ENCODE peak calls at places on chromosomes 6 and 20, in eight cellular contexts. One of them, this sample, is unnamed.

GRCh38 chr20:51758978-51759544 is 9.1 kb downstream of the ATP9A start:
- DNase-seq in bronchial epithelial cell: no peak
- DNase-seq in tibial artery: no peak
- DNase-seq in IMR-90: no peak
- DNase-seq in GM06990: no peak
- DNase-seq in lower leg skin: no peak
- DNase-seq in HepG2: peak; percentile 87
- DNase-seq in ascending aorta: peak; percentile 70
- DNase-seq in this sample: no peak

GRCh38 chr6:22642254-22642653 is 72.9 kb downstream of the HDGFL1 start:
- DNase-seq in lower leg skin: no peak
- DNase-seq in bronchial epithelial cell: no peak
- DNase-seq in ascending aorta: no peak
- DNase-seq in IMR-90: peak; percentile 76
- DNase-seq in HepG2: no peak
- DNase-seq in tibial artery: no peak
- DNase-seq in GM06990: no peak
- DNase-seq in this sample: no peak

GRCh38 chr6:109738200-109738599 is 47.1 kb downstream of the FIG4 start:
- DNase-seq in HepG2: no peak
- DNase-seq in bronchial epithelial cell: no peak
- DNase-seq in lower leg skin: no peak
- DNase-seq in GM06990: no peak
- DNase-seq in tibial artery: no peak
- DNase-seq in ascending aorta: no peak
- DNase-seq in IMR-90: peak; percentile 30
- DNase-seq in this sample: no peak

GRCh38 chr6:101830501-101831031 is 437.1 kb downstream of the GRIK2 start:
- DNase-seq in bronchial epithelial cell: peak; percentile 22
- DNase-seq in tibial artery: no peak
- DNase-seq in HepG2: no peak
- DNase-seq in IMR-90: peak; percentile 24
- DNase-seq in GM06990: no peak
- DNase-seq in lower leg skin: no peak
- DNase-seq in ascending aorta: no peak
- DNase-seq in this sample: peak; percentile 35

GRCh38 chr6:169424149-169424804 is 170.6 kb upstream of the THBS2 start:
- DNase-seq in tibial artery: no peak
- DNase-seq in ascending aorta: no peak
- DNase-seq in GM06990: no peak
- DNase-seq in lower leg skin: no peak
- DNase-seq in IMR-90: no peak
- DNase-seq in bronchial epithelial cell: no peak
- DNase-seq in HepG2: no peak
- DNase-seq in this sample: no peak

GRCh38 chr6:46378882-46379405 is 112.3 kb downstream of the RCAN2 start:
- DNase-seq in GM06990: no peak
- DNase-seq in lower leg skin: no peak
- DNase-seq in ascending aorta: no peak
- DNase-seq in bronchial epithelial cell: no peak
- DNase-seq in IMR-90: no peak
- DNase-seq in tibial artery: no peak
- DNase-seq in HepG2: peak; percentile 26
- DNase-seq in this sample: no peak

GRCh38 chr6:36227379-36228344 is 31.1 kb downstream of the BRPF3 start:
- DNase-seq in bronchial epithelial cell: peak; percentile 91
- DNase-seq in HepG2: no peak
- DNase-seq in ascending aorta: no peak
- DNase-seq in GM06990: no peak
- DNase-seq in IMR-90: no peak
- DNase-seq in lower leg skin: no peak
- DNase-seq in tibial artery: no peak
- DNase-seq in this sample: no peak

GRCh38 chr6:30719356-30719755 is 796 bp upstream of the TUBB start:
- DNase-seq in IMR-90: no peak
- DNase-seq in GM06990: no peak
- DNase-seq in bronchial epithelial cell: no peak
- DNase-seq in tibial artery: no peak
- DNase-seq in lower leg skin: no peak
- DNase-seq in ascending aorta: no peak
- DNase-seq in HepG2: no peak
- DNase-seq in this sample: no peak

GRCh38 chr20:61534346-61534745 is 282.3 kb downstream of the CDH4 start:
- DNase-seq in ascending aorta: no peak
- DNase-seq in HepG2: no peak
- DNase-seq in lower leg skin: no peak
- DNase-seq in GM06990: no peak
- DNase-seq in IMR-90: no peak
- DNase-seq in tibial artery: no peak
- DNase-seq in bronchial epithelial cell: no peak
- DNase-seq in this sample: no peak

GRCh38 chr20:6038256-6038655 is 15.6 kb downstream of the LRRN4 start:
- DNase-seq in HepG2: no peak
- DNase-seq in ascending aorta: no peak
- DNase-seq in lower leg skin: no peak
- DNase-seq in bronchial epithelial cell: no peak
- DNase-seq in GM06990: no peak
- DNase-seq in tibial artery: no peak
- DNase-seq in IMR-90: no peak
- DNase-seq in this sample: no peak

GRCh38 chr6:163398796-163399195 is 15.7 kb upstream of the QKI start:
- DNase-seq in lower leg skin: peak; percentile 54
- DNase-seq in bronchial epithelial cell: no peak
- DNase-seq in GM06990: no peak
- DNase-seq in ascending aorta: peak; percentile 71
- DNase-seq in IMR-90: no peak
- DNase-seq in tibial artery: peak; percentile 66
- DNase-seq in HepG2: no peak
- DNase-seq in this sample: no peak

GRCh38 chr6:53095716-53096115 is 30.5 kb downstream of the FBXO9 start:
- DNase-seq in IMR-90: peak; percentile 64
- DNase-seq in GM06990: no peak
- DNase-seq in bronchial epithelial cell: no peak
- DNase-seq in HepG2: no peak
- DNase-seq in tibial artery: no peak
- DNase-seq in lower leg skin: no peak
- DNase-seq in ascending aorta: no peak
- DNase-seq in this sample: peak; percentile 5

GRCh38 chr6:48110436-48111142 is 408 bp downstream of the PTCHD4 start:
- DNase-seq in bronchial epithelial cell: no peak
- DNase-seq in ascending aorta: no peak
- DNase-seq in GM06990: no peak
- DNase-seq in lower leg skin: no peak
- DNase-seq in IMR-90: no peak
- DNase-seq in tibial artery: no peak
- DNase-seq in HepG2: no peak
- DNase-seq in this sample: peak; percentile 7

GRCh38 chr6:12296255-12296573 is 6.1 kb downstream of the EDN1 start:
- DNase-seq in bronchial epithelial cell: peak; percentile 86
- DNase-seq in ascending aorta: peak; percentile 85
- DNase-seq in HepG2: peak; percentile 73
- DNase-seq in tibial artery: peak; percentile 44
- DNase-seq in IMR-90: peak; percentile 83
- DNase-seq in GM06990: no peak
- DNase-seq in lower leg skin: peak; percentile 33
- DNase-seq in this sample: peak; percentile 94

GRCh38 chr6:29631209-29631810 is 1.7 kb downstream of the GABBR1 start:
- DNase-seq in lower leg skin: no peak
- DNase-seq in GM06990: no peak
- DNase-seq in bronchial epithelial cell: no peak
- DNase-seq in tibial artery: no peak
- DNase-seq in IMR-90: peak; percentile 34
- DNase-seq in HepG2: no peak
- DNase-seq in ascending aorta: no peak
- DNase-seq in this sample: no peak
- H3K4me3 ChIP-seq in lower leg skin: no peak overlapping the region
- H3K4me3 ChIP-seq in GM06990: no peak overlapping the region
- H3K4me3 ChIP-seq in bronchial epithelial cell: no peak overlapping the region
- H3K4me3 ChIP-seq in tibial artery: no peak overlapping the region
- H3K4me3 ChIP-seq in IMR-90: peak overlapping the region; percentile 20
- H3K4me3 ChIP-seq in HepG2: no peak overlapping the region
- H3K4me3 ChIP-seq in ascending aorta: no peak overlapping the region
- H3K4me3 ChIP-seq in this sample: peak overlapping the region; percentile 78

GRCh38 chr20:57527728-57528127 is 2.8 kb upstream of the CTCFL start:
- DNase-seq in GM06990: no peak
- DNase-seq in lower leg skin: no peak
- DNase-seq in ascending aorta: no peak
- DNase-seq in bronchial epithelial cell: no peak
- DNase-seq in HepG2: peak; percentile 27
- DNase-seq in IMR-90: no peak
- DNase-seq in tibial artery: no peak
- DNase-seq in this sample: no peak

GRCh38 chr20:57526885-57527566 is 2.1 kb upstream of the CTCFL start:
- DNase-seq in ascending aorta: no peak
- DNase-seq in HepG2: no peak
- DNase-seq in bronchial epithelial cell: no peak
- DNase-seq in GM06990: no peak
- DNase-seq in lower leg skin: no peak
- DNase-seq in tibial artery: no peak
- DNase-seq in IMR-90: no peak
- DNase-seq in this sample: no peak

GRCh38 chr20:57525328-57526053 is 551 bp upstream of the CTCFL start:
- DNase-seq in bronchial epithelial cell: no peak
- DNase-seq in HepG2: no peak
- DNase-seq in lower leg skin: no peak
- DNase-seq in IMR-90: no peak
- DNase-seq in GM06990: no peak
- DNase-seq in tibial artery: no peak
- DNase-seq in ascending aorta: no peak
- DNase-seq in this sample: no peak

GRCh38 chr20:57524511-57525176 is at the start of gene CTCFL:
- DNase-seq in GM06990: no peak
- DNase-seq in lower leg skin: no peak
- DNase-seq in ascending aorta: no peak
- DNase-seq in tibial artery: no peak
- DNase-seq in IMR-90: no peak
- DNase-seq in bronchial epithelial cell: no peak
- DNase-seq in HepG2: no peak
- DNase-seq in this sample: no peak

GRCh38 chr20:57526067-57526884 is 1.3 kb upstream of the CTCFL start:
- DNase-seq in tibial artery: no peak
- DNase-seq in HepG2: peak; percentile 50
- DNase-seq in GM06990: no peak
- DNase-seq in ascending aorta: no peak
- DNase-seq in IMR-90: no peak
- DNase-seq in lower leg skin: no peak
- DNase-seq in bronchial epithelial cell: no peak
- DNase-seq in this sample: no peak
- TF ChIP-seq CTCF in tibial artery: no peak
- TF ChIP-seq CTCF in HepG2: peak; percentile 62
- TF ChIP-seq CTCF in GM06990: peak; percentile 57
- TF ChIP-seq CTCF in ascending aorta: no peak
- TF ChIP-seq CTCF in IMR-90: no peak
- TF ChIP-seq CTCF in lower leg skin: no peak
- TF ChIP-seq CTCF in bronchial epithelial cell: no peak
- TF ChIP-seq CTCF in this sample: no peak

GRCh38 chr6:151877458-151877857 is 70.0 kb downstream of the ESR1 start:
- DNase-seq in bronchial epithelial cell: no peak
- DNase-seq in HepG2: no peak
- DNase-seq in GM06990: no peak
- DNase-seq in lower leg skin: no peak
- DNase-seq in ascending aorta: no peak
- DNase-seq in IMR-90: no peak
- DNase-seq in tibial artery: no peak
- DNase-seq in this sample: no peak

GRCh38 chr6:151881231-151881630 is 73.7 kb downstream of the ESR1 start:
- DNase-seq in GM06990: no peak
- DNase-seq in HepG2: no peak
- DNase-seq in IMR-90: no peak
- DNase-seq in tibial artery: no peak
- DNase-seq in bronchial epithelial cell: no peak
- DNase-seq in ascending aorta: no peak
- DNase-seq in lower leg skin: no peak
- DNase-seq in this sample: no peak

GRCh38 chr6:151870375-151870774 is 62.9 kb downstream of the ESR1 start:
- DNase-seq in tibial artery: no peak
- DNase-seq in GM06990: no peak
- DNase-seq in IMR-90: no peak
- DNase-seq in HepG2: no peak
- DNase-seq in ascending aorta: no peak
- DNase-seq in lower leg skin: no peak
- DNase-seq in bronchial epithelial cell: no peak
- DNase-seq in this sample: peak; percentile 8

GRCh38 chr6:151876122-151876521 is 68.6 kb downstream of the ESR1 start:
- DNase-seq in ascending aorta: no peak
- DNase-seq in bronchial epithelial cell: no peak
- DNase-seq in tibial artery: no peak
- DNase-seq in HepG2: no peak
- DNase-seq in IMR-90: no peak
- DNase-seq in GM06990: no peak
- DNase-seq in lower leg skin: no peak
- DNase-seq in this sample: no peak
- H3K4me3 ChIP-seq in ascending aorta: no peak overlapping the region
- H3K4me3 ChIP-seq in bronchial epithelial cell: no peak overlapping the region
- H3K4me3 ChIP-seq in tibial artery: no peak overlapping the region
- H3K4me3 ChIP-seq in HepG2: no peak overlapping the region
- H3K4me3 ChIP-seq in IMR-90: no peak overlapping the region
- H3K4me3 ChIP-seq in GM06990: no peak overlapping the region
- H3K4me3 ChIP-seq in lower leg skin: no peak overlapping the region
- H3K4me3 ChIP-seq in this sample: no peak overlapping the region

DNA sequence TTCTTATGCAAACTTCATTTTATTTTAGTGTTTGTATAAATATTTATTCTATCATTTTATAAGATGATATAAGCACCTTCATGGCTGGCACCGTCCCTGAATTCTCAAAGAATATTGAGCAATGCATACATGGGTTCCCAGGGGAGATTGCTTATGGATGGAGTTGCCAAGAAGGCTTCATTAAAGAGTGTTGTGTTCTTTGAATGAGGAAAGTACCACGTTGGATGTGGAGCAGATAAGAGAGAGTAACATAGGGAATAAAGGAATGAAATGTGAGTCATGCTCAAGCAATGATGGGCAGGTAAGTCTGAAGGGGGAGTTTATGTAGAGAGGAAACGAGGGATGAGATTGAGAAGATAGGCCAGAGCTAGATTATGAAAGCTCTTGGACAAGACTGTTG is 10.3 kb downstream of the DSE start:
- DNase-seq in ascending aorta: no peak
- DNase-seq in GM06990: no peak
- DNase-seq in tibial artery: no peak
- DNase-seq in lower leg skin: no peak
- DNase-seq in HepG2: no peak
- DNase-seq in bronchial epithelial cell: peak; percentile 55
- DNase-seq in IMR-90: no peak
- DNase-seq in this sample: peak; percentile 62
- TF ChIP-seq CTCF in ascending aorta: no peak
- TF ChIP-seq CTCF in GM06990: no peak
- TF ChIP-seq CTCF in tibial artery: no peak
- TF ChIP-seq CTCF in lower leg skin: no peak
- TF ChIP-seq CTCF in HepG2: no peak
- TF ChIP-seq CTCF in bronchial epithelial cell: no peak
- TF ChIP-seq CTCF in IMR-90: no peak
- TF ChIP-seq CTCF in this sample: no peak

GRCh38 chr6:122399055-122399347 is 451 bp upstream of the HSF2 start:
- DNase-seq in HepG2: no peak
- DNase-seq in tibial artery: no peak
- DNase-seq in bronchial epithelial cell: no peak
- DNase-seq in lower leg skin: no peak
- DNase-seq in GM06990: no peak
- DNase-seq in ascending aorta: no peak
- DNase-seq in IMR-90: no peak
- DNase-seq in this sample: no peak
- H3K4me3 ChIP-seq in HepG2: peak overlapping the region; percentile 51
- H3K4me3 ChIP-seq in tibial artery: peak overlapping the region; percentile 79
- H3K4me3 ChIP-seq in bronchial epithelial cell: no peak overlapping the region
- H3K4me3 ChIP-seq in lower leg skin: no peak overlapping the region
- H3K4me3 ChIP-seq in GM06990: peak overlapping the region; percentile 50
- H3K4me3 ChIP-seq in ascending aorta: peak overlapping the region; percentile 99
- H3K4me3 ChIP-seq in IMR-90: no peak overlapping the region
- H3K4me3 ChIP-seq in this sample: peak overlapping the region; percentile 50

This sample was measured in fibroblast of the aortic adventitia.